ENCODE peak calls at places on chromosomes 11 and 22, in four cellular contexts. P is IMR-90, N is neuronal stem cell, X is H1. G is an unnamed sample. For H3K36me3, the result is how much of the 10 kb centered on the place peaks cover.

GRCh38 chr11:80417681-80418080 is 976.9 kb upstream of the TENM4 start:
- DNase-seq in P (no peak), X (no peak), N (no peak), G (no peak)

GRCh38 chr22:39212721-39213376 is 31.9 kb downstream of the PDGFB start:
- DNase-seq in P (no peak), N (no peak), X (peak), G (peak)

GRCh38 chr11:23364076-23364475 is 503.8 kb upstream of the CCDC179 start:
- DNase-seq in X (no peak), N (no peak), P (peak), G (no peak)

GRCh38 chr22:46829140-46829891 is 66.9 kb downstream of the TBC1D22A start:
- DNase-seq in P (peak), X (peak), N (no peak), G (peak)

GRCh38 chr11:64264371-64264852 is 13.1 kb downstream of the PLCB3 start:
- DNase-seq in X (no peak), N (no peak), P (no peak), G (no peak)

GRCh38 chr22:43381693-43382092 is 30.1 kb upstream of the MPPED1 start:
- DNase-seq in N (no peak), X (no peak), P (peak), G (no peak)

GRCh38 chr11:75776546-75776945 is 8.0 kb downstream of the DGAT2 start:
- DNase-seq in N (no peak), X (no peak), P (no peak), G (no peak)

GRCh38 chr11:35144103-35144741 is 5.3 kb downstream of the CD44 start:
- DNase-seq in P (peak), X (no peak), N (no peak), G (no peak)

GRCh38 chr11:4385978-4386740 is 7.3 kb downstream of the TRIM21 start:
- DNase-seq in X (no peak), N (no peak), P (no peak), G (no peak)
- H3K36me3 ChIP-seq in X (under half), N (half or more), P (under half), G (under half)

DNA sequence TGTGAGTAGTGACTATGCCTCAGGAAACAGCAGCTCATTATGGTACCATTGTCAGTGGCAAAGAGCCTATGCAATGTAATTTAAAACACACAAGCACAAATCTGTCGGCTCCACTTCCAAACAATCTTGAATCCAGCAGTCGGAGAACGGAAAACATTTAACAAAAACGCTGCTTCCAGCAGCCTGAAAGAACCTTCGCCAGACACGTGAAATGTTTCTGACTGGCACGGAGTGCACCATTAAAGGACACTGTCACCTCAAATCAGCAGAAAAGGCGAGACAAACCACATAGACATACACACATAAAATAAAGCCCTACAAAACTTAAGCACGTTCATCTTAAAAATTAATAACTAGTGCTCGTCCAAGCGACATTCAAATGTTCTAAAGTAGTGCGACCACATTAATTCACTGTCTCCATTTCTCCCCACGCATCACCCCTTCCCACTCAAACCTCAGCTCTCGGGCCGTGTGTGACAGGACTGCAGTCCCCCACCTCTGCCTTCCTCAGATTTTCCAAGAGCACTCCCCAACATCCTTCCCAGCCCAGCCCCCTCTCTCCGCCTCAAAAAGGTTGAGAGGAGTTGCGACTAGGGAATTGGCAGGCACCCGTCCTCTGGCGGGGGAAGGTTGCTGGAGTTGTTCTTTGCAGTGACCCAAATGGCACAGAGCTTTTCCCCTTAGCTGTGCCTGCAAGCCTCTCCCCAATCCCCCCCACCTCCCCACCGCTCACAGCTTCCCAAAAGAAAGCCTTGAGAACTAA is 638 bp downstream of the RAB30 start:
- DNase-seq in X (no peak), N (peak), P (peak), G (peak)
- H3K18ac ChIP-seq in X (peak), N (peak), P (peak), G (peak)

DNA sequence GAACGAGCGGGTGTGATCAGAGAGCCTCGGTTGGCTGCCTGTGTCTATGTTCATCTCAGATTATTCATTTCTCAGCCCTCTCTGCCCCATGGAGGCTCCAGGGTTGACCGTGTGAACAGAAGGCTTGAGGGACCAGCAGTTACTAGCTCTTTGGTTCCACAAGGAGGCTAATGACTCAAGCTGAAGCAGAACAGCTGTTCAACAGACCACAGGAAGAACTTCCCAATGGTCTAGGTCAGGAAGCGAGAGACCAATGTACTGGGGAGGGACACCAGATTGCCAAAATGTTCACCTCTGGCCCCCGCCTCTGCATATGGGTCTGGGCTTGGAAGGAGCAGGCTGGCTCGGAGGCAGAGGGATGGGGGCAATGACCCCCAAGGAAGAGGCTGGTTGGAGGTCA is 14.7 kb upstream of the PDE2A start:
- DNase-seq in X (no peak), N (no peak), P (no peak), G (no peak)
- H3K36me3 ChIP-seq in X (under half), N (under half), P (half or more), G (under half)

GRCh38 chr22:24553597-24554315 is 1.2 kb downstream of the GUCD1 start:
- DNase-seq in P (peak), X (no peak), N (no peak), G (no peak)

GRCh38 chr22:24559471-24559870 is 3.7 kb downstream of the SNRPD3 start:
- DNase-seq in P (no peak), N (no peak), X (no peak), G (no peak)

GRCh38 chr22:24554316-24555159 is at the start of gene GUCD1:
- DNase-seq in X (no peak), N (no peak), P (peak), G (peak)

GRCh38 chr22:24555160-24555495 is 190 bp upstream of the GUCD1 start:
- DNase-seq in P (peak), N (peak), X (peak), G (peak)

DNA sequence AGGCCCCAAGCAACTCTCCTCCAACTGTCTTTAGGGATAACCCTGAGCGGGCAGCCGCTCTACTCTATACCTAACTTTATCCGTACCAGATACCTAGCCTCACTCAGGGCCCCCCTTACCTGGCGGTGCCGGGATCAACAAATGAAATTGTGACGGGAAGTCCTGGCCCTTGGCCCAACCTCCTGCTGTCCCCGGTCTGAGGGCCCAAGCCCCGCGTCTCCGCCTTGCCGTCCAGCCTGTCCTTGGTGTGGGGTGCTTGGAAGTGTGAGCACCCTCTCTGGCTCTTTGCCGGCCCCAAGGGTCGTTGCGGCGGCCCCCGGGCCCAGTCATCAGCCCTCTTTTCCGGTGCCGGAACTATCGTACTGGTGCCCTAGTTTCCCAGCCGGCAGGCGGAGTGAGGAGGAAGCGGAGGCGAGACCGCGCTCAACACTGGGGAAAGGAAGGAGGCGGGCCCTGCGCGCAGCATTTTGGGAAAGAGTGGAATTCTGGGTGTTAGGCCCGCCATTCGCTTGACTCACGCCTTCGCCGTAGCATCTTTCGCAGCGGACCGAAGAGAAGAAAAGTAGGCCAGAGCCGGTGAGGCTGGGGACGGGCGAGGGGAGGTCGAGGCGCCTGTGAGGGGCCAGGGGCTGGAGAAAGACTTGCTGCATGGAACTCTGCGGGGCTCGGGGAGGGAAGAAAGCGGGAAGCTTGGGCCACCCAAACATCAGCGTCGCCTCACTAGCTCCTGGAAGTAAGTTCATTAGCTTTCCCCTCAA is at the start of gene SNRPD3:
- DNase-seq in N (peak), P (peak), X (peak), G (peak)
- H3K18ac ChIP-seq in N (peak), P (peak), X (peak), G (peak)

GRCh38 chr11:77179681-77180080 is 51.6 kb downstream of the MYO7A start:
- DNase-seq in P (no peak), N (no peak), X (no peak), G (no peak)
- H3K36me3 ChIP-seq in P (under half), N (under half), X (under half), G (under half)

DNA sequence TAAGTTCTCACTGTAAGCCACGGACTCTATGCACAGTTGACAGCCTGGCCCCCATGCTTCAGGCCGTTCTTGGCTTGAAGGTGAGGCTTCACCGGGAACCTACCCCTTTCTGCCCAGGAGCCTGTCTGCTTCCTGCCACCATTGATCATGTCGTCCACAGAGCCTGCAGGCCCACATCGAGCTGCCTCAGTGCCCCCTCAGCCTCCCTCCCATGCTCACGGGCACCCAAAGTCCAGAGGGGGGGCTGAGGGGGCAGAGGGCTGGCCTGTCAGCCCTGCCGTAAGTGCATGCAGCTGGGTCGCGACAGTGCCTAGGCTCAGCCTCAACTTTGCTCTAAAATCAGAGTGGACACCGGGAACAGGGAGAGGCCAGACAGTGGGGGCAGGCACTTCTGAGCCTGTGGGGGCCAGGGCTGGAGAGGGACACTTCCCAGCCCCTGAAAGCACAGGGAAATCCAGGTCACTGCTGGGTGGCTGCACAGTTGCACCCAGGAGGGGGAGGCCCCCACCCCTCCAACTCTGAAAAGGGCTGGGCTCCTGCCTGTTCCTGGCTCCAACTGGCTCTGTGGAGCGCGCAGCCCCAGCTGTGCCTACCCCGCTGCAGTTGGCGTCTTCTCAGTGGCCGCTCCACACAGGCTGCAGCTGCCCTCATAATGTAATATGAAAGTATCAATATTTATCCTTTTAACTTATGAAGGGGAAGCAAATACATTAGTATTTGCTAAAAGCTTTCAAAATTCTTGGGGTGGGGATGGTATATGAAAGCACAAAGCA is 598.6 kb downstream of the DLG2 start:
- DNase-seq in P (no peak), N (no peak), X (no peak), G (no peak)
- H3K18ac ChIP-seq in P (no peak), N (peak), X (no peak), G (no peak)

DNA sequence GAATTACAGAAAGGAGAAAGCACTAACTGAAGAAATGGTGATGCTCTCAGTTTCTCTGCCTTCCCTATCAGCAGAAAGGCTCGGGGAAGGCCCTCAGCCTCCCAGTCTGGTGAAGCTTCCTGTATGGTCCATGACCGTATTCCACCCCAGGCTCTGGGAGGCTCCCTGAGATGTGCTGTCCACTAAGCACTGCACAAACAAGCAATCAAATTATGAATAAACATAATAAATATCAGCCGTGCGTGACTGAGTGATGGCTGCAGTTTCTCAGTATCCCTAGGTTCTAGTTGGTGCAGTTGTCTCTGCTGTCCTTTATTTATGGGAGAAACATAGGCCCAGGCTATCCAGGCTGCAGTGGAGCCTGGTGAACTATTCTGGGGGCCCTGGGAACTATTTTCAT is 3.6 kb downstream of the SMDT1 start:
- DNase-seq in N (no peak), P (no peak), X (no peak), G (no peak)
- H3K36me3 ChIP-seq in N (half or more), P (under half), X (under half), G (under half)

DNA sequence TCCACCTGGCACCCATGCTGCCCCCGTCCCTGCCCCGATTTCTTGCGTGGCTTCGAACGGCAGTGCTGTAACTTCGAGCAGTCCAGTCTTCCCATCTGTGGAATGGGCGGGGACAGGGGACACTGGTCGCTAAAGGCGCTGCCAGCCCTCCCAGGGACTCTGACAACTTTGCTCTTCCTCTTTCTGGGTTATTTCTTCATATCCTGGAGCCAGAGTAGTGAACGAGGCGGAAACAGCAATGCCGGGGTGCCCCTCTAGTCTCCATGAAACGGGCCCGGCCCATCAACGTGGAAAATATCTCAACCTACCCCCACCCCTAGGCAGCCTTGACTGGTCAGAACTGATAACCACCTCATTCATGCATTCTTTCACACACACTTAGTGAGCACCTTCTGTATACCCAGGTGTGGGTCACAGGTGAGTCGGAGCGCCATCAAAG is 42.8 kb downstream of the TRIOBP start:
- DNase-seq in P (no peak), X (no peak), N (no peak), G (no peak)
- H3K18ac ChIP-seq in P (peak), X (no peak), N (no peak), G (no peak)

GRCh38 chr22:20542055-20542454 is 34.6 kb downstream of the MED15 start:
- DNase-seq in X (no peak), N (no peak), P (no peak), G (no peak)

GRCh38 chr22:20545681-20546521 is 38.5 kb downstream of the MED15 start:
- DNase-seq in N (no peak), P (no peak), X (no peak), G (no peak)

GRCh38 chr22:20546541-20546950 is 39.1 kb downstream of the MED15 start:
- DNase-seq in P (no peak), N (no peak), X (no peak), G (no peak)

GRCh38 chr22:20547029-20547428 is 39.6 kb downstream of the MED15 start:
- DNase-seq in N (no peak), P (no peak), X (no peak), G (no peak)

GRCh38 chr22:20542736-20543135 is 35.3 kb downstream of the MED15 start:
- DNase-seq in X (no peak), P (no peak), N (no peak), G (no peak)
- H3K36me3 ChIP-seq in X (under half), P (under half), N (half or more), G (under half)